ENCODE peak calls at places on chromosomes 6 and 20, in seven cellular contexts. E is GM23338, C is OCI-LY7, O is neural progenitor cell, L is hepatocyte, P is SK-N-SH, U is HCT116. Y is an unnamed sample.

GRCh38 chr20:1832634-1833033 is 62.6 kb upstream of the SIRPA start:
- DNase-seq in E (no peak), C (no peak), O (no peak), L (no peak), P (no peak), U (no peak), Y (no peak)

GRCh38 chr6:71383891-71384489 is 95.4 kb downstream of the OGFRL1 start:
- DNase-seq in E (peak), C (peak), O (peak), L (peak), P (peak), U (peak), Y (peak)

GRCh38 chr20:44730441-44730840 is 15.2 kb upstream of the KCNK15 start:
- DNase-seq in E (no peak), C (no peak), O (no peak), L (peak), P (no peak), U (peak), Y (peak)

GRCh38 chr6:35149891-35150566 is 8.9 kb upstream of the TCP11 start:
- DNase-seq in E (no peak), C (no peak), O (no peak), L (no peak), P (no peak), U (no peak), Y (no peak)

GRCh38 chr6:4349931-4350330 is 214.6 kb upstream of the ECI2 start:
- DNase-seq in E (no peak), C (no peak), O (no peak), L (no peak), P (no peak), U (no peak), Y (no peak)

GRCh38 chr6:41778895-41779294 is 805 bp downstream of the FRS3 start:
- DNase-seq in E (no peak), C (no peak), O (no peak), L (no peak), P (no peak), U (no peak), Y (no peak)

GRCh38 chr20:35979528-35979927 is 11.1 kb downstream of the CNBD2 start:
- DNase-seq in E (no peak), C (no peak), O (no peak), L (no peak), P (no peak), U (no peak), Y (peak)

GRCh38 chr20:2653511-2654383 is 1.3 kb downstream of the NOP56 start:
- DNase-seq in E (no peak), C (no peak), O (no peak), L (no peak), P (no peak), U (no peak), Y (no peak)

GRCh38 chr6:168496932-168497331 is 55.9 kb downstream of the SMOC2 start:
- DNase-seq in E (peak), C (no peak), O (no peak), L (no peak), P (no peak), U (no peak), Y (no peak)

GRCh38 chr20:15867899-15868298 is 705.3 kb downstream of the KIF16B start:
- DNase-seq in E (peak), C (peak), O (no peak), L (no peak), P (no peak), U (no peak), Y (peak)
- TF ChIP-seq CTCF in E (peak), C (peak), O (peak), L (no peak), P (peak), U (no peak), Y (peak)

GRCh38 chr20:46363874-46364669 is 42.3 kb downstream of the ELMO2 start:
- DNase-seq in E (peak), C (peak), O (peak), L (peak), P (peak), U (peak), Y (peak)
- H2AFZ ChIP-seq in E (peak), C (peak), O (peak), L (peak), P (peak), U (no peak), Y (peak)

GRCh38 chr6:56535626-56536025 is 107.1 kb downstream of the DST start:
- DNase-seq in E (no peak), C (no peak), O (no peak), L (no peak), P (no peak), U (no peak), Y (no peak)

GRCh38 chr6:56536536-56536935 is 106.2 kb downstream of the DST start:
- DNase-seq in E (no peak), C (no peak), O (no peak), L (no peak), P (no peak), U (no peak), Y (peak)

GRCh38 chr6:56538851-56539250 is 103.8 kb downstream of the DST start:
- DNase-seq in E (no peak), C (no peak), O (no peak), L (no peak), P (no peak), U (no peak), Y (no peak)

GRCh38 chr6:56539503-56540105 is 103.1 kb downstream of the DST start:
- DNase-seq in E (no peak), C (no peak), O (no peak), L (no peak), P (no peak), U (no peak), Y (peak)

GRCh38 chr6:56537223-56537770 is 105.4 kb downstream of the DST start:
- DNase-seq in E (no peak), C (no peak), O (no peak), L (no peak), P (no peak), U (no peak), Y (no peak)
- TF ChIP-seq EZH2phosphoT487 in E (no peak), C (no peak), O (no peak), L (no peak), P (no peak), U (no peak), Y (no peak)

GRCh38 chr6:69729870-69730449 is 66.8 kb downstream of the LMBRD1 start:
- DNase-seq in E (no peak), C (peak), O (no peak), L (no peak), P (no peak), U (no peak), Y (peak)
- TF ChIP-seq CTCF in E (peak), C (peak), O (peak), L (peak), P (peak), U (peak), Y (peak)

GRCh38 chr6:110389689-110390382 is 25.5 kb downstream of the DDO start:
- DNase-seq in E (no peak), C (peak), O (no peak), L (no peak), P (no peak), U (no peak), Y (no peak)
- H2AFZ ChIP-seq in E (no peak), C (no peak), O (peak), L (no peak), P (no peak), U (no peak), Y (no peak)

GRCh38 chr6:13431059-13431656 is 56.2 kb downstream of the GFOD1 start:
- DNase-seq in E (no peak), C (no peak), O (no peak), L (no peak), P (no peak), U (no peak), Y (no peak)

GRCh38 chr6:13429406-13429753 is 58.0 kb downstream of the GFOD1 start:
- DNase-seq in E (no peak), C (no peak), O (no peak), L (no peak), P (no peak), U (no peak), Y (no peak)

GRCh38 chr6:13427838-13428527 is 59.4 kb downstream of the GFOD1 start:
- DNase-seq in E (peak), C (peak), O (no peak), L (no peak), P (no peak), U (no peak), Y (no peak)

GRCh38 chr6:13427346-13427745 is 60.1 kb downstream of the GFOD1 start:
- DNase-seq in E (no peak), C (no peak), O (no peak), L (no peak), P (no peak), U (no peak), Y (no peak)

GRCh38 chr6:13428528-13429405 is 58.6 kb downstream of the GFOD1 start:
- DNase-seq in E (peak), C (peak), O (no peak), L (no peak), P (no peak), U (no peak), Y (no peak)
- TF ChIP-seq EZH2phosphoT487 in E (no peak), C (no peak), O (no peak), L (no peak), P (no peak), U (no peak), Y (no peak)

Y was measured in PC-3.